ENCODE peak calls at places on chromosomes 16 and 17, in four cellular contexts. F is K562, M is GM12878, I is HCT116. T is an unnamed sample.

GRCh38 chr16:16019488-16019887 is 70.1 kb downstream of the ABCC1 start:
- DNase-seq in F (no peak), M (no peak), I (peak), T (no peak)

GRCh38 chr17:58375811-58376210 is 23.8 kb upstream of the SUPT4H1 start:
- DNase-seq in F (no peak), M (no peak), I (no peak), T (no peak)

GRCh38 chr16:80936410-80936809 is 70.3 kb downstream of the CMC2 start:
- DNase-seq in F (no peak), M (no peak), I (no peak), T (peak)

GRCh38 chr17:15945493-15946209 is 721 bp downstream of the ADORA2B start:
- DNase-seq in F (peak), M (no peak), I (no peak), T (no peak)

GRCh38 chr16:72027669-72028378 is 19.3 kb downstream of the DHODH start:
- DNase-seq in F (no peak), M (no peak), I (no peak), T (no peak)

GRCh38 chr16:87359121-87359520 is 24.5 kb downstream of the FBXO31 start:
- DNase-seq in F (no peak), M (no peak), I (no peak), T (no peak)

GRCh38 chr16:49181812-49182211 is 99.8 kb downstream of the CBLN1 start:
- DNase-seq in F (no peak), M (no peak), I (no peak), T (no peak)

GRCh38 chr16:85396879-85397871 is 215.9 kb upstream of the GSE1 start:
- DNase-seq in F (peak), M (no peak), I (no peak), T (peak)

GRCh38 chr16:31474173-31474714 is 2.3 kb downstream of the TGFB1I1 start:
- DNase-seq in F (peak), M (no peak), I (no peak), T (no peak)

GRCh38 chr16:49467540-49468372 is 94.2 kb downstream of the C16orf78 start:
- DNase-seq in F (no peak), M (no peak), I (no peak), T (no peak)

GRCh38 chr17:69525920-69526841 is 111.7 kb downstream of the MAP2K6 start:
- DNase-seq in F (peak), M (no peak), I (peak), T (peak)

GRCh38 chr17:10337976-10338375 is 34.8 kb downstream of the MYH13 start:
- DNase-seq in F (no peak), M (no peak), I (no peak), T (no peak)

GRCh38 chr17:38619451-38619795 is 13.7 kb upstream of the SRCIN1 start:
- DNase-seq in F (no peak), M (no peak), I (no peak), T (no peak)

GRCh38 chr17:73308017-73308823 is 3.6 kb downstream of the CDC42EP4 start:
- DNase-seq in F (peak), M (no peak), I (peak), T (no peak)

GRCh38 chr16:53054670-53055485 is at the start of gene CHD9:
- DNase-seq in F (peak), M (peak), I (peak), T (peak)

GRCh38 chr17:29291163-29291752 is 2.7 kb downstream of the NUFIP2 start:
- DNase-seq in F (no peak), M (peak), I (peak), T (no peak)

GRCh38 chr17:64992325-64992802 is 64.2 kb downstream of the GNA13 start:
- DNase-seq in F (no peak), M (no peak), I (peak), T (no peak)

GRCh38 chr16:79608976-79609375 is 8.4 kb upstream of the MAF start:
- DNase-seq in F (no peak), M (no peak), I (no peak), T (no peak)

GRCh38 chr16:88633684-88634140 is 4.7 kb upstream of the IL17C start:
- DNase-seq in F (peak), M (peak), I (no peak), T (peak)
- TF ChIP-seq EGR1 in F (no peak), M (peak), I (no peak), T (no peak)

GRCh38 chr16:66932076-66932475 is 2.1 kb downstream of the CIAO2B start:
- DNase-seq in F (no peak), M (no peak), I (no peak), T (no peak)

GRCh38 chr16:66931665-66932064 is 2.5 kb downstream of the CIAO2B start:
- DNase-seq in F (no peak), M (no peak), I (no peak), T (no peak)

GRCh38 chr16:66928702-66929388 is 3.5 kb upstream of the RRAD start:
- DNase-seq in F (peak), M (no peak), I (no peak), T (peak)

GRCh38 chr16:66927918-66928649 is 2.7 kb upstream of the RRAD start:
- DNase-seq in F (no peak), M (no peak), I (no peak), T (no peak)

DNA sequence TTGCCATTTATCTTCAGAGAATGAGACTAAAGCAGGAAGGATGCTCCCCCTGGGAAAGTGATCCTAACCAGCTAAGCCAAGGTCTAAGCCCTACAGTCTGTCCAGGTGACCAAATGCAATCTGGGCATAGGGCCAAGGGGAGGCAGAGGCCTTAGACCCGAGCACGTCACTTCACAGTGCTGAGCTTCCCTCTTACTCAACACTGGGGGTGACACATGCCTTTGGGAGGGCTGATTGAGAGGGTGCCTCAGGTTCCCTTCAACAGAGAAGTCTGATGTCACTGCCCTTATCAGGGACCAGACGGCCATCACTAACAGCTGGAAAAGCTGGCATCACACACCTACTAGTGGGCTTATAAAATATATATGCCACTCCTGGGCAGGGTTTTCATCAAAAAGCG is 4.0 kb downstream of the CIAO2B start:
- DNase-seq in F (peak), M (no peak), I (no peak), T (no peak)
- TF ChIP-seq EGR1 in F (no peak), M (no peak), I (no peak), T (no peak)

GRCh38 chr17:81221842-81222619 is 734 bp downstream of the CEP131 start:
- DNase-seq in F (no peak), M (no peak), I (no peak), T (no peak)

GRCh38 chr17:81222906-81223757 is at the start of gene CEP131:
- DNase-seq in F (peak), M (peak), I (peak), T (peak)

GRCh38 chr17:81222620-81222905 is 202 bp downstream of the CEP131 start:
- DNase-seq in F (no peak), M (no peak), I (no peak), T (no peak)

GRCh38 chr17:81219476-81220180 is 3.1 kb downstream of the CEP131 start:
- DNase-seq in F (no peak), M (no peak), I (no peak), T (no peak)

DNA sequence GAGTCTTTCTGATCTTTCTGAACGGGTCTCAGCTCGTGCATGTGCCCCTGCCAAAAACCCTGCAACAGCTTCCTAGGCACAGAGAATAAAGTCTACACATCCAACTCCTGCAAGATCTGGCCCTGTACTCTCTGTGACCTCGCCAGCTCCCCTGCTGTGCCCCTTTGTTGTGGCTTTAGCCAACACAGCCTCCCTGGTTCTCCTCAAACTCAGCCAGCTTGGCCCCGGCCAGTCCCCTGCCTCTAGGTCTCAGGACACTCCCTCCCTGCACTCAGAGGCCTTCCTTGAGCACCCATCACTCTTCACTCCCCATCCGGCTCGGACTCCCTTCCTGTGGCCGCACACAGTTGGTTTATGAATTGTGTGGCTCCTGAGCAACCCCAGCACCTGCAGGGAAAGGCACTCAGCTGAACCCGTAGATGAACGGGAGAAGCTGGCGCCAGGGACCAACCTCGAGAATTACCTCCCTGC is 1.4 kb downstream of the CEP131 start:
- DNase-seq in F (no peak), M (no peak), I (no peak), T (peak)
- TF ChIP-seq EGR1 in F (no peak), M (no peak), I (no peak), T (no peak)

DNA sequence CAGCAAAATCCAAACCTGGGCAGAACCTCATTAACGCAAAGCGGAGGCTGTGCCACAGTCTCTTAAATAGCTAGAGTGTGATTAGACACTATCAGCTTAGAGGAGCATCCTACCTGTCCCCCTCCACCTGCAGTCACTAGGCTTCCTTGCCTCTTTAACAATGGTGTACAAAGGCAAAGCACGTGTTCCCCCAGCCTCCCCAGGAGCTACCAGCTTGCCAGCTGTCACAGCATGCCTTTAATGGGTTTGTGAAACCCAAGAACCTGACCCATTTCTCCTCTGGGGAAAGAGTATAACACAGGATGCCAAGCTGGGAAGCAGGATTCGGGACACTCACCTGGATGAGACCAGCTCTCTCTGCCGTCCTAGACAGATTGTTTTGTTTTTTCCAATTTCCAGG is 37.2 kb upstream of the TBX2 start:
- DNase-seq in F (no peak), M (no peak), I (no peak), T (no peak)
- TF ChIP-seq EGR1 in F (no peak), M (no peak), I (no peak), T (no peak)

DNA sequence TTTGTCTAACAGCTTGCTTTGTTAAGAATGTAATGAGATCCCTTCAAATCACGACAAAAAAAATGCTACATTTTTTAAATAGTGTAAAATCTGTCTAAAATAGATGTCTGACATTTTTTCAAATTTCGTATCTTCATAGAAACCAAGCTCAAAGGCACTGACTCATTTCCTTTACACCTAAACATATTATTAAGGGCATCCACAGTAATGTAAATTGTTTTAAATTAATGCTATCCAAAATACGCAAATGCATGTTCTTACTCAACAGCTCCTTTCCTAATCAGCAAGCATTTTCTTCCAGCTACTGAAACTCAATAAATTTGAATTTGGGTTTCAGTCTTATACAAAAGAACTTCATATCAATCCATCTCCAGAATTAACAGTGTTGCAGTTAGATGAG is 4.4 kb downstream of the C16orf87 start:
- DNase-seq in F (no peak), M (no peak), I (no peak), T (no peak)
- TF ChIP-seq EGR1 in F (no peak), M (no peak), I (no peak), T (no peak)

GRCh38 chr16:2776500-2777139 is 460 bp downstream of the ELOB start:
- DNase-seq in F (peak), M (no peak), I (no peak), T (no peak)
- TF ChIP-seq EGR1 in F (peak), M (peak), I (no peak), T (no peak)

T was measured in H1.